ENCODE peak calls at places on chromosomes 7 and 10, in four cellular contexts. G is heart left ventricle, N is A549, Z is right lobe of liver. K is an unnamed sample. For H3K4me1, the result is how much of the 10 kb centered on the place peaks cover.

GRCh38 chr10:119028900-119029612 is 458 bp upstream of the NANOS1 start:
- DNase-seq in N (peak), Z (peak), G (peak), K (peak)

GRCh38 chr10:133165556-133166503 is 5.8 kb downstream of the KNDC1 start:
- DNase-seq in N (no peak), G (peak), Z (no peak), K (no peak)

GRCh38 chr7:123594813-123595241 is 6.8 kb upstream of the ASB15 start:
- DNase-seq in N (no peak), G (no peak), Z (no peak), K (no peak)

GRCh38 chr10:43962346-43963191 is 313.9 kb upstream of the ZNF32 start:
- DNase-seq in G (no peak), N (no peak), Z (no peak), K (no peak)

GRCh38 chr7:31875424-31875823 is 188.4 kb downstream of the PPP1R17 start:
- DNase-seq in G (no peak), N (no peak), Z (no peak), K (no peak)

GRCh38 chr10:42952358-42952757 is 124.5 kb upstream of the RET start:
- DNase-seq in N (no peak), Z (peak), G (peak), K (peak)

GRCh38 chr7:73556208-73557107 is 1.0 kb downstream of the BCL7B start:
- DNase-seq in Z (no peak), N (no peak), G (no peak), K (no peak)

GRCh38 chr10:98414932-98415709 is at the start of gene PYROXD2:
- DNase-seq in G (peak), Z (peak), N (peak), K (peak)

GRCh38 chr10:82942572-82943091 is 1067.6 kb downstream of the NRG3 start:
- DNase-seq in Z (no peak), N (no peak), G (no peak), K (peak)

GRCh38 chr10:123147635-123148413 is at the start of gene HMX2:
- DNase-seq in N (no peak), Z (no peak), G (no peak), K (no peak)

GRCh38 chr7:134999136-134999535 is 12.8 kb downstream of the AGBL3 start:
- DNase-seq in N (no peak), Z (no peak), G (no peak), K (no peak)

GRCh38 chr7:47210283-47210854 is 371.5 kb downstream of the TNS3 start:
- DNase-seq in N (no peak), Z (no peak), G (no peak), K (no peak)

GRCh38 chr10:114291516-114291915 is 52.5 kb downstream of the VWA2 start:
- DNase-seq in Z (no peak), G (no peak), N (no peak), K (no peak)

GRCh38 chr7:4882742-4883351 is 669 bp downstream of the RADIL start:
- DNase-seq in Z (no peak), G (no peak), N (peak), K (no peak)

GRCh38 chr7:149226840-149227494 is 12.5 kb upstream of the ZNF212 start:
- DNase-seq in Z (no peak), N (no peak), G (no peak), K (no peak)

GRCh38 chr10:93319096-93319495 is 163.0 kb downstream of the MYOF start:
- DNase-seq in N (no peak), Z (no peak), G (no peak), K (no peak)

GRCh38 chr7:130912910-130913720 is 179.1 kb upstream of the KLF14 start:
- DNase-seq in G (peak), N (no peak), Z (peak), K (peak)

GRCh38 chr10:132293416-132294195 is 14.1 kb downstream of the STK32C start:
- DNase-seq in Z (no peak), N (no peak), G (no peak), K (no peak)

GRCh38 chr7:45080265-45080957 is 8.4 kb downstream of the NACAD start:
- DNase-seq in G (no peak), Z (no peak), N (no peak), K (no peak)

GRCh38 chr7:31061185-31061584 is 9.1 kb downstream of the ADCYAP1R1 start:
- DNase-seq in N (no peak), Z (no peak), G (no peak), K (no peak)

GRCh38 chr7:43721193-43721806 is 8.0 kb downstream of the COA1 start:
- DNase-seq in Z (no peak), G (no peak), N (peak), K (no peak)

GRCh38 chr7:81361769-81362168 is 408.1 kb downstream of the HGF start:
- DNase-seq in G (no peak), Z (no peak), N (no peak), K (no peak)

GRCh38 chr10:35584946-35585345 is 20.2 kb upstream of the GJD4 start:
- DNase-seq in Z (no peak), G (no peak), N (no peak), K (no peak)

GRCh38 chr10:28571265-28571664 is 38.3 kb downstream of the WAC start:
- DNase-seq in N (no peak), G (no peak), Z (no peak), K (no peak)

GRCh38 chr10:73908853-73909611 is 1.9 kb upstream of the PLAU start:
- DNase-seq in G (peak), N (peak), Z (no peak), K (peak)

GRCh38 chr7:157768198-157768597 is 431.4 kb downstream of the DNAJB6 start:
- DNase-seq in G (no peak), N (no peak), Z (no peak), K (no peak)

GRCh38 chr10:43234471-43235041 is 32.3 kb downstream of the RASGEF1A start:
- DNase-seq in G (peak), Z (peak), N (no peak), K (no peak)

GRCh38 chr10:100267237-100268104 is at the start of gene CWF19L1:
- DNase-seq in G (peak), N (peak), Z (peak), K (peak)

GRCh38 chr10:114551310-114551972 is 106.6 kb downstream of the ABLIM1 start:
- DNase-seq in Z (peak), N (no peak), G (peak), K (peak)

GRCh38 chr10:3828404-3829192 is 43.6 kb upstream of the KLF6 start:
- DNase-seq in G (peak), N (no peak), Z (no peak), K (peak)

GRCh38 chr10:69385454-69386350 is 31.0 kb downstream of the TACR2 start:
- DNase-seq in Z (no peak), G (no peak), N (no peak), K (no peak)

GRCh38 chr7:134435161-134435920 is 23.6 kb downstream of the AKR1B1 start:
- DNase-seq in Z (no peak), G (no peak), N (no peak), K (no peak)

GRCh38 chr10:18219096-18219495 is 78.9 kb downstream of the CACNB2 start:
- DNase-seq in G (no peak), Z (no peak), N (no peak), K (no peak)

GRCh38 chr10:97889461-97890265 is 40.0 kb downstream of the GOLGA7B start:
- DNase-seq in G (no peak), Z (no peak), N (peak), K (no peak)

GRCh38 chr7:122132341-122132740 is 11.7 kb downstream of the AASS start:
- DNase-seq in Z (no peak), G (no peak), N (no peak), K (no peak)

GRCh38 chr7:139774376-139774775 is 3.4 kb downstream of the HIPK2 start:
- DNase-seq in N (no peak), G (no peak), Z (no peak), K (no peak)

GRCh38 chr7:150407588-150408392 is 28.7 kb downstream of the ZNF775 start:
- DNase-seq in G (no peak), N (no peak), Z (no peak), K (no peak)

GRCh38 chr10:1368772-1369171 is 312.6 kb downstream of the WDR37 start:
- DNase-seq in N (peak), Z (no peak), G (no peak), K (peak)

GRCh38 chr10:69911571-69912528 is 110.1 kb downstream of the COL13A1 start:
- DNase-seq in Z (no peak), G (no peak), N (no peak), K (no peak)

DNA sequence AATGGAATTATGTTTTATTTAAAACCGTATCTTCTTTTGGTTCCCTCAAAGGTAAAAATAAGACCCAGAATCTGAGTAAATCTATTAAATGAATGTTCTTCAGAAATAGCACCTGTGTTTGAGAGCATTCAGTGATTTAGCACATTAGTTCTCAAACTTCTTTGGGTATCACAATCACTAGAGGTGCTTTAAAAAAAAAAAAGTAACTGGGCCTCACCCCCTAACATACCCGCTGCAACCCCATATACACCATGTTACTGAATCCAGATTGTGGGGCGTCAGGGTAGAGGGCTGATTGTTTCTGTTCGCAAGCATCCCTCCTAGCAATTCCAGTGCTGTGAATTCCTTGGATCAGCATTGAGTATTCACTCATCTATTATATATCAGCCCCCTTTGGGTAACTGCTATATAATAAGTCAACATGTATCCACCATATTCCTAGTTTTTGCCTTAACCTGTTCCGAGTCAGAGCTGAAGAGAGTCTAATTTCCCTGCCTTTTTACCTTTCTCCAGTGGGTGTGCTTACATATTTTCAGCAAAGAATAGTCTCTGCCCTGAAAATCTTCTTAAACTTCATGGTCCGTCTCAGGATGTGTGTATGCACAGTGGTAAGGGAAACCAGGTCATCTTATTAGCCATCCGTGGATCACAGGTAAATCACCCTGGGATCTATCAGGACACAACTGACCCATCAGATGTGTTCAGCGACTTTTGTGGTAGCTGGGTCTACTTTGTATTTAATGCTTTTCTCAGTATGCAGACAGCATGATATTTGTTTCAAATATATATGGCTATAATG is 40.2 kb downstream of the CALML5 start:
- DNase-seq in N (no peak), G (no peak), Z (no peak), K (no peak)
- TF ChIP-seq POLR2A in N (no peak), G (no peak), Z (no peak), K (no peak)

GRCh38 chr7:132417037-132417906 is 159.0 kb downstream of the PLXNA4 start:
- DNase-seq in N (no peak), Z (no peak), G (no peak), K (no peak)

GRCh38 chr7:132420527-132420926 is 155.7 kb downstream of the PLXNA4 start:
- DNase-seq in G (no peak), Z (no peak), N (no peak), K (no peak)

GRCh38 chr7:132422502-132423101 is 153.7 kb downstream of the PLXNA4 start:
- DNase-seq in Z (no peak), N (no peak), G (no peak), K (no peak)

GRCh38 chr7:132418840-132419239 is 157.4 kb downstream of the PLXNA4 start:
- DNase-seq in Z (no peak), N (no peak), G (no peak), K (no peak)

DNA sequence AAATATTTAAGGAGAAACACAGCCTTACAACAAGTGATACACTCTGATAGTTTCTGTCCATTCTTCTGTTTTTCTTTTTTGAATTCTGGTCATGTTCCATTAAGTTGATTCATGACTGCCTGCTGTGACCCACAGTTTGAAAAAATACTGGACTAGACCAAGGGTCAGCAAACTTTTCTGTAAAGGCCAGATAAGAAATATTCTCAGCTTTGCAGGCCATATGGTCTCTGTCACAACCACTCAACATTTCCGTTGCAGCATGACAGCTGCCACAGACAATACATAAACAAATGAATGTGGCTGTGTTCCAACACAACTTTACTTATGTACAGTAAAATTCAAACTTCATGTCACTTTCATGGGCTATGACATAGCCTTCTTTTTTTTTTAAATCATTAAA is 156.7 kb downstream of the PLXNA4 start:
- DNase-seq in N (no peak), G (no peak), Z (no peak), K (no peak)
- H3K4me1 ChIP-seq in N (under half), G (under half), Z (under half), K (under half)

GRCh38 chr7:22726345-22726848 is 603 bp upstream of the IL6 start:
- DNase-seq in G (peak), N (peak), Z (no peak), K (peak)

GRCh38 chr7:22730921-22731654 is 4.1 kb downstream of the IL6 start:
- DNase-seq in G (no peak), N (no peak), Z (no peak), K (no peak)

GRCh38 chr7:22729180-22729579 is 2.2 kb downstream of the IL6 start:
- DNase-seq in N (no peak), G (no peak), Z (no peak), K (no peak)

GRCh38 chr7:22726849-22727792 is at the start of gene IL6:
- DNase-seq in Z (peak), G (peak), N (no peak), K (peak)

GRCh38 chr7:22728416-22729029 is 1.5 kb downstream of the IL6 start:
- DNase-seq in G (no peak), N (peak), Z (no peak), K (no peak)
- H3K4me3 ChIP-seq in G (no peak), N (no peak), Z (no peak), K (no peak)

DNA sequence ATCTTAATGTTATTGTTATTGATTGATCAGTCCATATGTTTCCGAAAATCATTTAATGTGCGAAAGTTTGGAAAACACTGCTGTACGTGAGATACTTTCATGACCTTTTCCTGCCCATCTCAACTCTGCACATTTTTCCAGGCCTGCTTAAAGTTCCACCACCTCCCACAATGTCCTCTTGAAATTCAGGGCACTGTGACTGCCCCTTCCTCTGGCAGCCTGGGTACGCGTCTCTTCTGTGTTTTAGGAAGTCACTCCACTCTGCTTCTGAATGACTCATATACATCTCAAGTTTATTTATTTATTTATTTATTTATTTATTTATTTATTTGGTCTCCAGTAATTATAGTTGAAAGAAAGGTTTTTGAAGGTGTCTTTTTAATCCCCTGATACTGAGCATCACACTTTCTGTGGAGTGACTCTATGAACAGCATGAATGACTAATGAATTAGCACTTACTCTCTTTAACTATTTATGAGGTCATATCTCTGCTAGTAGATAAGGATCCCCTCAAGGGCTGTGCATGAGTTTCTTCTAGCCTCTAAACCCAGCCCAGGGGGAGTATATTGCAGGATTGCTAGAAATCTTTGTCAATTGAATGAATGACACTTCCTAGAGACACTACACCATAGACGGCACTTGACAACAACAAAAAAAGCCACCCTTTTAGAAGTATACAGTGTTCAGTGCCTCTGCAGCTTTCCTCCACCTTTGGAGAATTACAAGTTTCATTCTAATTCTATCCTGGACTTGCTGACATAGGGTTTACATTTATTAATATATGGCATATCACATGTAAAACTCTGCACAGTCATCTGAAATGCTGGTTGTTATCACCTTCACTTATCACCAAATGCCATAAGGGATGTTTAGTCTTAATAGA is 2.2 kb downstream of the MACC1 start:
- DNase-seq in N (no peak), G (no peak), Z (no peak), K (no peak)
- TF ChIP-seq POLR2A in N (no peak), G (no peak), Z (no peak), K (no peak)

DNA sequence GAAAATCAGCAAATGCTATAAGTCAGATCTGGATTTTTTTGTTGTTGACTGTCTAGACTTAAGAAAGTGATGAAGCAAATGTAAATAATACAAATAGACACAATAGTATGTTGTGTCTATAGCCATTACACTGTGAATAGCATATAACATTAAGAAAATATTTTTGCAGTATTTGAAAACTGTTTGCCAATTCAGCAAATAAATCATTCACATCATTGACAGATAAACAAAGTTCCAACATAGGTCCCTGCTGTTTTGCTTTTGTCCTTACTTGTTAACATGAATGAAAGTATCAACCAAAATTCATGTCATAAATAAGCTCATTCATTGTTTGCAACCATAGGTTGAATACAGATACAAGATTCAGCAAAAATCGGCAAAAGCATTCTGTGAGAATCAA is 200.5 kb downstream of the KIF20B start:
- DNase-seq in N (no peak), G (no peak), Z (no peak), K (no peak)
- H3K4me1 ChIP-seq in N (under half), G (under half), Z (under half), K (under half)

DNA sequence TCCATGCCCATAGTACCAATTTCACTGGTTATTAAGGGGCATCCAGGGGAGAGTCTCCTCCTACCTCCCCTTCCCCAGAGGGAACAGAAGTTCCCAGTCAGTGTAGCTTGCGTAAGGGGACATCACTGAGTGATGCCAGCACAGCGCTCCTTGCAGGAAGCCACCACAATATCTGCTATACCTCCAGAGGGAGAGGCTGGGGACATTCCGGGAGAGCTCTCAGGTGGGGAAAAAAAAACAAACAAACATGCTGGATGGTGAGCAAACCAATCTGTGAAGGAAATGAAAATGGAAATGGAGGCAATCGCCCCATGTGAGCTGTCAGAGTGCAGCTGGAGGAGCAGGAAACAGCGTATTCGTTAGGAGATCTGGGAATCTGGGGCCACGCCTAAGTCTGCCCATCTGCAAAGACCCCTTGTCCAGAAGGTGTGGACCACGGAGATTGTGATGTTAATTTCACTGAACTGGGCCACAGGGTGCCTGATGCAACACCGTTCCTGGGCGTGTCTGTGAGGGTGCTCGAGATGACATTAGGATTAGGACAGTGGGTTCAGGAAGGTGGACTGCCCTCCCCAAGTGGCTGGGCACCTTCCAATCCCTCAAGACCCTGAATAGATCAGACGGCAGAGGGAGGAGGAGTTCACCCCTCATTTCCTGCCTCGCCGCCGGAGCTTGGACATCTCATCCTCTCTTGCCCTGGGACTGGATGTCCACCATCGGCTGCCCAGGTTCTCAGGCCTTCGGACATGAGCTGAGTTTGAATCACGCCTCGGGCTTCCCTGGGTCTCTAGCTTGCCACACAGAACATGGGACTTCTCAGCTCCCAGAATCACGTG is 30.5 kb downstream of the GNA12 start:
- DNase-seq in N (no peak), G (no peak), Z (no peak), K (no peak)
- H3K4me3 ChIP-seq in N (no peak), G (peak), Z (no peak), K (no peak)

K was measured in body of pancreas.